ENCODE peak calls at places on chromosomes 1 and 21, in five cellular contexts. One of them, this sample, is unnamed.

GRCh38 chr1:31769720-31770390 is 5.7 kb upstream of the ADGRB2 start:
- DNase-seq in IMR-90: no peak
- DNase-seq in ovary: no peak
- DNase-seq in caudate nucleus: peak
- DNase-seq in cardiac muscle cell: no peak
- DNase-seq in this sample: no peak

GRCh38 chr1:56404066-56404465 is 175.3 kb downstream of the PLPP3 start:
- DNase-seq in caudate nucleus: no peak
- DNase-seq in cardiac muscle cell: no peak
- DNase-seq in ovary: no peak
- DNase-seq in IMR-90: no peak
- DNase-seq in this sample: no peak

GRCh38 chr1:205965039-205965630 is 21.9 kb upstream of the SLC26A9 start:
- DNase-seq in cardiac muscle cell: no peak
- DNase-seq in IMR-90: no peak
- DNase-seq in caudate nucleus: no peak
- DNase-seq in ovary: no peak
- DNase-seq in this sample: no peak

GRCh38 chr1:246930830-246931548 is 759 bp downstream of the AHCTF1 start:
- DNase-seq in cardiac muscle cell: peak
- DNase-seq in IMR-90: peak
- DNase-seq in caudate nucleus: peak
- DNase-seq in ovary: peak
- DNase-seq in this sample: no peak

GRCh38 chr1:231699769-231700168 is 73.2 kb downstream of the DISC1 start:
- DNase-seq in ovary: no peak
- DNase-seq in caudate nucleus: no peak
- DNase-seq in IMR-90: peak
- DNase-seq in cardiac muscle cell: peak
- DNase-seq in this sample: no peak

GRCh38 chr1:15120251-15120945 is 33.1 kb upstream of the TMEM51 start:
- DNase-seq in ovary: no peak
- DNase-seq in caudate nucleus: no peak
- DNase-seq in IMR-90: no peak
- DNase-seq in cardiac muscle cell: no peak
- DNase-seq in this sample: no peak

GRCh38 chr21:33293136-33293535 is 27.0 kb downstream of the IL10RB start:
- DNase-seq in caudate nucleus: no peak
- DNase-seq in IMR-90: no peak
- DNase-seq in cardiac muscle cell: no peak
- DNase-seq in ovary: no peak
- DNase-seq in this sample: peak

GRCh38 chr1:41994195-41994894 is 75.6 kb upstream of the HIVEP3 start:
- DNase-seq in cardiac muscle cell: no peak
- DNase-seq in caudate nucleus: no peak
- DNase-seq in ovary: no peak
- DNase-seq in IMR-90: no peak
- DNase-seq in this sample: no peak

GRCh38 chr1:60281360-60281932 is 207.9 kb upstream of the C1orf87 start:
- DNase-seq in IMR-90: peak
- DNase-seq in caudate nucleus: peak
- DNase-seq in ovary: peak
- DNase-seq in cardiac muscle cell: peak
- DNase-seq in this sample: peak

GRCh38 chr21:38669186-38669585 is 136.5 kb upstream of the ETS2 start:
- DNase-seq in cardiac muscle cell: peak
- DNase-seq in caudate nucleus: no peak
- DNase-seq in ovary: no peak
- DNase-seq in IMR-90: peak
- DNase-seq in this sample: no peak

GRCh38 chr1:208235356-208235982 is 8.7 kb downstream of the PLXNA2 start:
- DNase-seq in caudate nucleus: no peak
- DNase-seq in cardiac muscle cell: no peak
- DNase-seq in IMR-90: no peak
- DNase-seq in ovary: no peak
- DNase-seq in this sample: no peak

GRCh38 chr21:14699433-14700410 is 153.6 kb upstream of the SAMSN1 start:
- DNase-seq in IMR-90: no peak
- DNase-seq in ovary: no peak
- DNase-seq in cardiac muscle cell: no peak
- DNase-seq in caudate nucleus: no peak
- DNase-seq in this sample: no peak

GRCh38 chr1:158798531-158798930 is 17.5 kb upstream of the OR6N2 start:
- DNase-seq in ovary: no peak
- DNase-seq in cardiac muscle cell: peak
- DNase-seq in caudate nucleus: no peak
- DNase-seq in IMR-90: no peak
- DNase-seq in this sample: no peak

GRCh38 chr1:30385246-30385940 is 338.0 kb downstream of the MATN1 start:
- DNase-seq in IMR-90: no peak
- DNase-seq in ovary: no peak
- DNase-seq in cardiac muscle cell: no peak
- DNase-seq in caudate nucleus: no peak
- DNase-seq in this sample: no peak

GRCh38 chr1:95139039-95139438 is 21.9 kb downstream of the TLCD4 start:
- DNase-seq in IMR-90: no peak
- DNase-seq in caudate nucleus: no peak
- DNase-seq in cardiac muscle cell: no peak
- DNase-seq in ovary: no peak
- DNase-seq in this sample: no peak
- H3K27ac ChIP-seq in IMR-90: no peak
- H3K27ac ChIP-seq in caudate nucleus: no peak
- H3K27ac ChIP-seq in cardiac muscle cell: no peak
- H3K27ac ChIP-seq in ovary: no peak
- H3K27ac ChIP-seq in this sample: no peak

GRCh38 chr21:34761758-34762330 is 93.0 kb downstream of the CLIC6 start:
- DNase-seq in IMR-90: no peak
- DNase-seq in cardiac muscle cell: no peak
- DNase-seq in ovary: no peak
- DNase-seq in caudate nucleus: no peak
- DNase-seq in this sample: no peak
- H3K27ac ChIP-seq in IMR-90: no peak
- H3K27ac ChIP-seq in cardiac muscle cell: no peak
- H3K27ac ChIP-seq in ovary: no peak
- H3K27ac ChIP-seq in caudate nucleus: no peak
- H3K27ac ChIP-seq in this sample: no peak

GRCh38 chr1:170664283-170664827 is 424 bp downstream of the PRRX1 start:
- DNase-seq in cardiac muscle cell: no peak
- DNase-seq in IMR-90: peak
- DNase-seq in caudate nucleus: no peak
- DNase-seq in ovary: peak
- DNase-seq in this sample: peak
- H3K27ac ChIP-seq in cardiac muscle cell: no peak
- H3K27ac ChIP-seq in IMR-90: peak
- H3K27ac ChIP-seq in caudate nucleus: peak
- H3K27ac ChIP-seq in ovary: peak
- H3K27ac ChIP-seq in this sample: peak

GRCh38 chr1:225979421-225979820 is 19.7 kb downstream of the SDE2 start:
- DNase-seq in caudate nucleus: no peak
- DNase-seq in IMR-90: no peak
- DNase-seq in cardiac muscle cell: no peak
- DNase-seq in ovary: no peak
- DNase-seq in this sample: no peak
- H3K27ac ChIP-seq in caudate nucleus: no peak
- H3K27ac ChIP-seq in IMR-90: no peak
- H3K27ac ChIP-seq in cardiac muscle cell: no peak
- H3K27ac ChIP-seq in ovary: no peak
- H3K27ac ChIP-seq in this sample: no peak

GRCh38 chr1:248631354-248632041 is 3.4 kb downstream of the OR2T11 start:
- DNase-seq in caudate nucleus: no peak
- DNase-seq in ovary: no peak
- DNase-seq in IMR-90: no peak
- DNase-seq in cardiac muscle cell: no peak
- DNase-seq in this sample: no peak
- H3K27ac ChIP-seq in caudate nucleus: no peak
- H3K27ac ChIP-seq in ovary: no peak
- H3K27ac ChIP-seq in IMR-90: no peak
- H3K27ac ChIP-seq in cardiac muscle cell: no peak
- H3K27ac ChIP-seq in this sample: no peak

GRCh38 chr1:26291939-26292338 is 12.1 kb downstream of the SH3BGRL3 start:
- DNase-seq in IMR-90: no peak
- DNase-seq in ovary: no peak
- DNase-seq in cardiac muscle cell: no peak
- DNase-seq in caudate nucleus: no peak
- DNase-seq in this sample: no peak

GRCh38 chr1:26290061-26290415 is 10.2 kb downstream of the SH3BGRL3 start:
- DNase-seq in caudate nucleus: no peak
- DNase-seq in ovary: no peak
- DNase-seq in IMR-90: no peak
- DNase-seq in cardiac muscle cell: no peak
- DNase-seq in this sample: no peak

GRCh38 chr1:26290416-26291261 is 10.8 kb downstream of the SH3BGRL3 start:
- DNase-seq in caudate nucleus: no peak
- DNase-seq in cardiac muscle cell: no peak
- DNase-seq in ovary: no peak
- DNase-seq in IMR-90: no peak
- DNase-seq in this sample: no peak

GRCh38 chr1:26289158-26290059 is 9.5 kb downstream of the SH3BGRL3 start:
- DNase-seq in IMR-90: no peak
- DNase-seq in caudate nucleus: no peak
- DNase-seq in ovary: no peak
- DNase-seq in cardiac muscle cell: no peak
- DNase-seq in this sample: no peak

DNA sequence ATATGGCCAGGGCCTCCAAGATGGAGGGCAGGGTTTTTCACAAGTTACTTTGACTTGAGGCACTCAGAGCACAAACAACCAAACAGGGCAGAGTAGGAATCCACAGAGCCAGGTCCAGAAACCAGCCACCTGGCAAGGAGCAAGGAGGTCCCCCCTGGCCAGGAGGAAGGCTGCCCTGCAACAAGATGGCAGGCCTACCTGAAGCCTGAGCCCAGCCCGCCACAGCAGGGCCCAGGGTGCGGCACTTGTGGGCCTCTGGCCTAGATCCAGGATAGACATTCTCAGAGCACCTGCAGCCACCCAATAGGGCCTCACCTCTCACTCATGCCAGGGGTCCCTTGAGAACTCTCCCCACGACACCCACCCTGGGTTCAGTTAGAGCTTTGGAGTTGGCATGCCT is 11.5 kb downstream of the SH3BGRL3 start:
- DNase-seq in ovary: no peak
- DNase-seq in cardiac muscle cell: no peak
- DNase-seq in IMR-90: no peak
- DNase-seq in caudate nucleus: no peak
- DNase-seq in this sample: no peak
- H3K27ac ChIP-seq in ovary: no peak
- H3K27ac ChIP-seq in cardiac muscle cell: no peak
- H3K27ac ChIP-seq in IMR-90: no peak
- H3K27ac ChIP-seq in caudate nucleus: no peak
- H3K27ac ChIP-seq in this sample: no peak

This sample was measured in substantia nigra.